ENCODE peak calls at places on chromosomes 5 and 9, in ten cellular contexts. A, X, I, F, Q, L, O, R, P and N are unnamed samples.
A peak's percentile ranks its signal among the peaks of the same experiment; 100 is the strongest.

GRCh38 chr5:172450861-172451695 is 3.2 kb downstream of the SH3PXD2B start:
- DNase-seq in A (peak; percentile 64), X (no peak), I (no peak), F (no peak), Q (no peak), L (no peak), O (no peak), R (no peak), P (peak; percentile 71), N (no peak)

GRCh38 chr5:137486707-137487106 is 12.4 kb downstream of the SPOCK1 start:
- DNase-seq in A (peak; percentile 67), X (no peak), I (no peak), F (no peak), Q (no peak), L (no peak), O (no peak), R (no peak), P (peak; percentile 77), N (no peak)

GRCh38 chr9:128762664-128763449 is 8.9 kb downstream of the ZER1 start:
- DNase-seq in A (no peak), X (no peak), I (no peak), F (no peak), Q (no peak), L (no peak), O (no peak), R (no peak), P (no peak), N (no peak)

GRCh38 chr5:61262080-61262479 is 70.0 kb upstream of the ZSWIM6 start:
- DNase-seq in A (no peak), X (no peak), I (no peak), F (no peak), Q (no peak), L (no peak), O (no peak), R (no peak), P (no peak), N (no peak)

GRCh38 chr5:177513500-177513899 is 3.3 kb downstream of the DDX41 start:
- DNase-seq in A (no peak), X (no peak), I (no peak), F (no peak), Q (no peak), L (no peak), O (no peak), R (no peak), P (no peak), N (no peak)

GRCh38 chr5:51821697-51822096 is 438.4 kb downstream of the ISL1 start:
- DNase-seq in A (no peak), X (no peak), I (no peak), F (no peak), Q (no peak), L (no peak), O (no peak), R (no peak), P (no peak), N (no peak)

GRCh38 chr5:124866355-124867063 is 120.1 kb upstream of the ZNF608 start:
- DNase-seq in A (no peak), X (no peak), I (no peak), F (no peak), Q (no peak), L (no peak), O (no peak), R (no peak), P (no peak), N (no peak)

GRCh38 chr9:421896-422295 is 207.2 kb downstream of the DOCK8 start:
- DNase-seq in A (no peak), X (no peak), I (no peak), F (no peak), Q (no peak), L (no peak), O (no peak), R (no peak), P (no peak), N (no peak)

GRCh38 chr5:85576666-85577065 is 1041.1 kb upstream of the COX7C start:
- DNase-seq in A (no peak), X (no peak), I (no peak), F (no peak), Q (no peak), L (no peak), O (no peak), R (no peak), P (no peak), N (no peak)

GRCh38 chr5:72228957-72229356 is 91.1 kb downstream of the MRPS27 start:
- DNase-seq in A (no peak), X (no peak), I (no peak), F (no peak), Q (no peak), L (no peak), O (no peak), R (no peak), P (no peak), N (no peak)

GRCh38 chr5:1544294-1545010 is 20.7 kb upstream of the LPCAT1 start:
- DNase-seq in A (no peak), X (no peak), I (no peak), F (peak; percentile 4), Q (no peak), L (no peak), O (no peak), R (no peak), P (no peak), N (no peak)

GRCh38 chr9:101443358-101443757 is 7.8 kb upstream of the ALDOB start:
- DNase-seq in A (no peak), X (no peak), I (peak; percentile 91), F (no peak), Q (no peak), L (peak; percentile 64), O (peak; percentile 72), R (no peak), P (no peak), N (peak; percentile 97)

GRCh38 chr9:130555061-130555460 is 24.3 kb upstream of the FUBP3 start:
- DNase-seq in A (no peak), X (no peak), I (no peak), F (no peak), Q (no peak), L (no peak), O (no peak), R (no peak), P (no peak), N (no peak)

GRCh38 chr5:169302491-169303118 is 1.7 kb upstream of the SLIT3 start:
- DNase-seq in A (peak; percentile 73), X (peak; percentile 48), I (peak; percentile 33), F (no peak), Q (peak; percentile 60), L (peak; percentile 46), O (peak; percentile 75), R (peak; percentile 37), P (peak; percentile 90), N (peak; percentile 62)